ENCODE peak calls at places on chromosomes 11 and 22, in six cellular contexts. One of them, this sample, is unnamed.

GRCh38 chr11:17748761-17749721 is 14.5 kb downstream of the KCNC1 start:
- DNase-seq in neuronal stem cell: no peak
- DNase-seq in IMR-90: no peak
- DNase-seq in H9: no peak
- DNase-seq in mesendoderm: no peak
- DNase-seq in H1: no peak
- DNase-seq in this sample: no peak

GRCh38 chr22:48444320-48445112 is 1383.2 kb downstream of the BRD1 start:
- DNase-seq in neuronal stem cell: no peak
- DNase-seq in IMR-90: no peak
- DNase-seq in H9: no peak
- DNase-seq in mesendoderm: no peak
- DNase-seq in H1: no peak
- DNase-seq in this sample: no peak

GRCh38 chr11:42021919-42022318 is 562.5 kb upstream of the LRRC4C start:
- DNase-seq in neuronal stem cell: no peak
- DNase-seq in IMR-90: no peak
- DNase-seq in H9: no peak
- DNase-seq in mesendoderm: no peak
- DNase-seq in H1: no peak
- DNase-seq in this sample: no peak

GRCh38 chr11:2557381-2557780 is 112.6 kb downstream of the KCNQ1 start:
- DNase-seq in neuronal stem cell: no peak
- DNase-seq in IMR-90: no peak
- DNase-seq in H9: no peak
- DNase-seq in mesendoderm: no peak
- DNase-seq in H1: no peak
- DNase-seq in this sample: no peak

GRCh38 chr11:128503231-128503991 is 83.9 kb downstream of the ETS1 start:
- DNase-seq in neuronal stem cell: no peak
- DNase-seq in IMR-90: peak
- DNase-seq in H9: no peak
- DNase-seq in mesendoderm: peak
- DNase-seq in H1: no peak
- DNase-seq in this sample: peak

GRCh38 chr22:41725510-41726110 is 26.3 kb downstream of the MEI1 start:
- DNase-seq in neuronal stem cell: no peak
- DNase-seq in IMR-90: peak
- DNase-seq in H9: no peak
- DNase-seq in mesendoderm: peak
- DNase-seq in H1: no peak
- DNase-seq in this sample: peak

GRCh38 chr11:61834278-61835004 is 6.3 kb downstream of the FADS2 start:
- DNase-seq in neuronal stem cell: no peak
- DNase-seq in IMR-90: peak
- DNase-seq in H9: peak
- DNase-seq in mesendoderm: peak
- DNase-seq in H1: peak
- DNase-seq in this sample: peak

GRCh38 chr22:38327805-38328204 is 10.6 kb upstream of the CSNK1E start:
- DNase-seq in neuronal stem cell: no peak
- DNase-seq in IMR-90: peak
- DNase-seq in H9: no peak
- DNase-seq in mesendoderm: no peak
- DNase-seq in H1: no peak
- DNase-seq in this sample: peak

GRCh38 chr11:47948137-47948536 is 32.2 kb upstream of the PTPRJ start:
- DNase-seq in neuronal stem cell: no peak
- DNase-seq in IMR-90: no peak
- DNase-seq in H9: peak
- DNase-seq in mesendoderm: peak
- DNase-seq in H1: no peak
- DNase-seq in this sample: no peak

GRCh38 chr22:17368144-17368726 is 1.0 kb upstream of the CECR2 start:
- DNase-seq in neuronal stem cell: no peak
- DNase-seq in IMR-90: no peak
- DNase-seq in H9: no peak
- DNase-seq in mesendoderm: no peak
- DNase-seq in H1: no peak
- DNase-seq in this sample: no peak

GRCh38 chr22:24134090-24134846 is 47.0 kb upstream of the SUSD2 start:
- DNase-seq in neuronal stem cell: peak
- DNase-seq in IMR-90: no peak
- DNase-seq in H9: no peak
- DNase-seq in mesendoderm: peak
- DNase-seq in H1: no peak
- DNase-seq in this sample: no peak

GRCh38 chr11:111000400-111001090 is 245.0 kb upstream of the POU2AF2 start:
- DNase-seq in neuronal stem cell: no peak
- DNase-seq in IMR-90: no peak
- DNase-seq in H9: no peak
- DNase-seq in mesendoderm: peak
- DNase-seq in H1: no peak
- DNase-seq in this sample: no peak

GRCh38 chr22:30602049-30602448 is 4.9 kb upstream of the TCN2 start:
- DNase-seq in neuronal stem cell: no peak
- DNase-seq in IMR-90: peak
- DNase-seq in H9: peak
- DNase-seq in mesendoderm: peak
- DNase-seq in H1: no peak
- DNase-seq in this sample: peak

GRCh38 chr11:111417011-111417765 is 38.1 kb upstream of the POU2AF1 start:
- DNase-seq in neuronal stem cell: no peak
- DNase-seq in IMR-90: peak
- DNase-seq in H9: no peak
- DNase-seq in mesendoderm: no peak
- DNase-seq in H1: no peak
- DNase-seq in this sample: peak

GRCh38 chr11:114179234-114179941 is 116.8 kb upstream of the NNMT start:
- DNase-seq in neuronal stem cell: no peak
- DNase-seq in IMR-90: no peak
- DNase-seq in H9: no peak
- DNase-seq in mesendoderm: no peak
- DNase-seq in H1: no peak
- DNase-seq in this sample: peak

GRCh38 chr11:35662061-35662648 is 420 bp upstream of the TRIM44 start:
- DNase-seq in neuronal stem cell: no peak
- DNase-seq in IMR-90: no peak
- DNase-seq in H9: no peak
- DNase-seq in mesendoderm: no peak
- DNase-seq in H1: no peak
- DNase-seq in this sample: no peak

GRCh38 chr11:10044618-10045017 is 249.4 kb downstream of the SBF2 start:
- DNase-seq in neuronal stem cell: no peak
- DNase-seq in IMR-90: no peak
- DNase-seq in H9: peak
- DNase-seq in mesendoderm: peak
- DNase-seq in H1: no peak
- DNase-seq in this sample: no peak

GRCh38 chr22:33119044-33119443 is 60.9 kb upstream of the SYN3 start:
- DNase-seq in neuronal stem cell: no peak
- DNase-seq in IMR-90: no peak
- DNase-seq in H9: no peak
- DNase-seq in mesendoderm: no peak
- DNase-seq in H1: no peak
- DNase-seq in this sample: no peak

GRCh38 chr22:22887621-22888503 is at the start of gene IGLL5:
- DNase-seq in neuronal stem cell: no peak
- DNase-seq in IMR-90: no peak
- DNase-seq in H9: no peak
- DNase-seq in mesendoderm: no peak
- DNase-seq in H1: no peak
- DNase-seq in this sample: no peak

GRCh38 chr22:22886546-22886945 is 1.1 kb upstream of the IGLL5 start:
- DNase-seq in neuronal stem cell: no peak
- DNase-seq in IMR-90: no peak
- DNase-seq in H9: peak
- DNase-seq in mesendoderm: no peak
- DNase-seq in H1: no peak
- DNase-seq in this sample: no peak

GRCh38 chr22:22883090-22883727 is 4.4 kb upstream of the IGLL5 start:
- DNase-seq in neuronal stem cell: no peak
- DNase-seq in IMR-90: no peak
- DNase-seq in H9: no peak
- DNase-seq in mesendoderm: no peak
- DNase-seq in H1: no peak
- DNase-seq in this sample: no peak

GRCh38 chr22:22884010-22884887 is 3.4 kb upstream of the IGLL5 start:
- DNase-seq in neuronal stem cell: peak
- DNase-seq in IMR-90: peak
- DNase-seq in H9: peak
- DNase-seq in mesendoderm: peak
- DNase-seq in H1: peak
- DNase-seq in this sample: peak

DNA sequence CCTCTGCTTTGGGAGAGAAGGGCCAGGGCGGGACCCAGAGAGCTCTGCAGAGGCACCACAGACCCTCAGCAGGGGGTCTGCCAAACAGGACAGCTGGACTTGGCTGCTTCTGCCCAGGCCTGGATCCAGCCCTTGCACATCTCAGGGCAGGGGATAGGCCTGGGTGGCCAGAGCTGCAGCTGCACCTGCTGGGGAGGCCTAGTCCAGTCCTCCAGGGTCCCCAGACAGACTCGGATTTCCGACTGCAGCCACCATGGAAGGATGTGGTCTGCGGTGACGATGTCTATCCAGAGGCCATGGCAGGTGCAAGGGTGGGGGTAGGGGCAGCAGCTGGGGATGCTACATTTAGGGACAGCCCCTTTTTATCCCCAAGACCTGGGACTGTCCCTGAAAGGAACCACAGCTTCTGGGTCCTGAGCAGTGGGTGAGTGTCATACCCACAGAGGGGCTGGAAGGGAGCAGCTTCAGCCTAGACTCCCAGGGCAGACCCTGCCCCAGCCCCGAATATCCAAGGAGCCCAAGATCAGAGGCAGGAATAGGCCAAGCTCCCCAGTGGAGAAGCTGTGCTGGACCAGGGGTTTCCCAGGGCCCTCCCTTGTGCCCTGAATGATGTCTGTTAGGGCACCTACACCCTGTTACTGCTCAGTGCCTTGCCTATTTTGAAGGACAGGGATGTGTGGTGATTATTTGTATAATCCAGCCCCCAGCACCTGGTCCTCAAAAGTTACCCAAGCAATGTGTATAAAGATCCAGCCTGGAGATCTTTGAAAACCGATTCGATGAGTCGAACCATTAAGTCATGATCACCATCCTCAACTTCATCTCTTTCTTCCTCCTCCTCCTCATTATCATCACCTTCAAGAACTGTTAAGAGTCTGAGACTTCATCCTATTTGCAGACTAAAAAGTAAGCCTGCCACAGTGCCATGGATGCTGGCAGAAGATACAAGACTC is 2.5 kb upstream of the IGLL5 start:
- DNase-seq in neuronal stem cell: no peak
- DNase-seq in IMR-90: no peak
- DNase-seq in H9: peak
- DNase-seq in mesendoderm: no peak
- DNase-seq in H1: no peak
- DNase-seq in this sample: no peak
- H2BK15ac ChIP-seq in neuronal stem cell: no peak
- H2BK15ac ChIP-seq in IMR-90: no peak
- H2BK15ac ChIP-seq in H9: no peak
- H2BK15ac ChIP-seq in mesendoderm: no peak
- H2BK15ac ChIP-seq in H1: no peak
- H2BK15ac ChIP-seq in this sample: no peak

DNA sequence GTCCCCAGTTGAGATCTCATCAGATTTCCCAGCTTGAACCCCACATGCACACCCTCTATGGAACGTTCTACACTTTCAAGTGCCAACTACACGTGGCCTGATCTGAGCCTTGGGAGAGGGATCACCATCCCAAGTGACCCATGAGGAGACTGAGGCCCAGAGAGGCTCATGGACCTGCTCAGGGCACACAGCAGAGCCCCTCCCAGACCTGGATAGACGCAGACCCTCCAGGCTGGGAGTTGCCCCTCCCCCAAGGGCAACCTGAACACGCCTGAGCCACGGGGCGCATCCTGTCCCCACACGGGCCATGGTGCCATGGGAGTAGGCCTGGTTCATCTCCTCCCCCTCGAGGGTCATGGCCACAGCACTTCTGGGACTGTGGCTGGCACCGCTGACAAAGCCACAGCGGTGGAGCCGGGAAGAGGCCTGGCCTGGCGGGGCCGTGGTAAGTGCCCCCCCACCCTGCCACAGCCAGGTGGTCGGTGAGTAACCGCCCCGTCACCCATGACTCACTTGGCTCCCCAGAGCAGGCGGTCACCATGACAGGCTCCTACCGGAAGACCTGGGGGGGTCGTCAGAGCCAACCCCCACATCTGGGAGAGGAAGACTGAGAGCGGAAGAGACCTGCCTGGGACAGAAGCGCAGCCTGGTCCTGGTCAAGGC is 8.1 kb downstream of the WNT7B start:
- DNase-seq in neuronal stem cell: no peak
- DNase-seq in IMR-90: peak
- DNase-seq in H9: no peak
- DNase-seq in mesendoderm: no peak
- DNase-seq in H1: no peak
- DNase-seq in this sample: peak
- H2BK15ac ChIP-seq in neuronal stem cell: peak
- H2BK15ac ChIP-seq in IMR-90: peak
- H2BK15ac ChIP-seq in H9: no peak
- H2BK15ac ChIP-seq in mesendoderm: no peak
- H2BK15ac ChIP-seq in H1: peak
- H2BK15ac ChIP-seq in this sample: no peak

DNA sequence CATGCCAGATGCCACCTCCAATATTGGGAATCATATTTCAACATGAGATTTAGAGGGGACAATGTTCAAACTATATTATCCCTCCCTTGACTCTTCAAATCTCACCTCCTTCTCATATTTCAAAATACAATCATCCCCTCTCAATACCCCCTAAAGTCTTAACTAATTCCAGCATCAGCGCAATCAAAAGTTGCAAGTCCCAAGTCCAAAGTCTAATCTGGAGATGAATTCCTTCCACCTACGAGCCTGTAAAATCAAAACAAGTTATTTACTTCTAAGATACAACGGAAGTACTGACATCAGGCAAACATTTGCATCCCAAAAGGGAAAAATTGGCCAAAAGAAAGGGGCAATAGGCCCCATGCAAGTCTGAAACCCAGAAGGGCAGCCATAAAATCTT is 67.2 kb upstream of the SC5D start:
- DNase-seq in neuronal stem cell: no peak
- DNase-seq in IMR-90: no peak
- DNase-seq in H9: no peak
- DNase-seq in mesendoderm: no peak
- DNase-seq in H1: no peak
- DNase-seq in this sample: no peak
- H2BK15ac ChIP-seq in neuronal stem cell: no peak
- H2BK15ac ChIP-seq in IMR-90: no peak
- H2BK15ac ChIP-seq in H9: no peak
- H2BK15ac ChIP-seq in mesendoderm: no peak
- H2BK15ac ChIP-seq in H1: no peak
- H2BK15ac ChIP-seq in this sample: no peak

DNA sequence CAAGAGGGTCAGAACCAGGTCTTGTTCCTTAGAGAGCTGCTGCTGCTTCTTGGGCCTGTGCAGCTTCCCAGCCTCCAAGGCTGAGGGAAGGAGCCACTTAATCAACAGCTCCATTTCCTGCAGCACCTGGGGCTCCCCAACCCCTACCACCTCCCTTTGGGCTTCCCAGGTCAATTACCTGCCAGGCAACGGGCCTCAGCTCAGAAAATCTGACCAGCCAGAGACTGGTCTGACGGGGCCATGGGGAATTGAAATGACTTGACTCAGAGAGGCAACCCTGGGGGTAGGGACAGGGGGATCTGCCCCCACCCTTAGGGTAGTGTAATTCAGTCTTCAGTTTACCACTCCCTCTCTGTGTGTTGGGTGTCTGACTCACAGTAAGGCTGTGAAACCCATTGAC is 4.7 kb upstream of the MAJIN start:
- DNase-seq in neuronal stem cell: no peak
- DNase-seq in IMR-90: no peak
- DNase-seq in H9: no peak
- DNase-seq in mesendoderm: no peak
- DNase-seq in H1: no peak
- DNase-seq in this sample: no peak
- H2BK15ac ChIP-seq in neuronal stem cell: no peak
- H2BK15ac ChIP-seq in IMR-90: no peak
- H2BK15ac ChIP-seq in H9: no peak
- H2BK15ac ChIP-seq in mesendoderm: no peak
- H2BK15ac ChIP-seq in H1: no peak
- H2BK15ac ChIP-seq in this sample: no peak